ENCODE peak calls at places on chromosomes 4 and X, in ten cellular contexts. G is transverse colon, R is suprapubic skin, Y is breast epithelium, A is GM12878, W is sigmoid colon, I is HL-60, C is endothelial cell of umbilical vein, S is upper lobe of left lung, L is HCT116. Z is an unnamed sample.

GRCh38 chrX:153719701-153720100 is 4.5 kb downstream of the BCAP31 start:
- DNase-seq in G (no peak), R (no peak), Y (no peak), A (no peak), W (no peak), I (no peak), C (no peak), S (no peak), L (no peak), Z (no peak)

GRCh38 chrX:100615015-100615414 is 21.6 kb downstream of the TSPAN6 start:
- DNase-seq in G (peak), R (no peak), Y (no peak), A (peak), W (no peak), I (no peak), C (peak), S (no peak), L (peak), Z (no peak)

GRCh38 chrX:3598046-3598605 is 115.3 kb downstream of the PRKX start:
- DNase-seq in G (no peak), R (no peak), Y (no peak), A (no peak), W (no peak), I (no peak), C (no peak), S (no peak), L (no peak), Z (no peak)

GRCh38 chrX:8190341-8190830 is 19.3 kb upstream of the VCX2 start:
- DNase-seq in G (no peak), R (no peak), Y (no peak), A (no peak), W (no peak), I (no peak), C (no peak), S (no peak), L (no peak), Z (no peak)

GRCh38 chr4:147044241-147044640 is 98.6 kb upstream of the TTC29 start:
- DNase-seq in G (no peak), R (no peak), Y (no peak), A (no peak), W (no peak), I (no peak), C (no peak), S (no peak), L (no peak), Z (no peak)

GRCh38 chrX:34631826-34632225 is 25.3 kb downstream of the TMEM47 start:
- DNase-seq in G (no peak), R (no peak), Y (no peak), A (no peak), W (no peak), I (no peak), C (peak), S (no peak), L (no peak), Z (no peak)

GRCh38 chr4:80362578-80363181 is 27.1 kb downstream of the CFAP299 start:
- DNase-seq in G (peak), R (no peak), Y (no peak), A (no peak), W (no peak), I (no peak), C (peak), S (no peak), L (peak), Z (no peak)

GRCh38 chr4:128286474-128287158 is 997 bp downstream of the PGRMC2 start:
- DNase-seq in G (no peak), R (no peak), Y (no peak), A (no peak), W (no peak), I (peak), C (peak), S (no peak), L (peak), Z (no peak)

GRCh38 chr4:123477804-123478209 is 81.2 kb downstream of the SPRY1 start:
- DNase-seq in G (peak), R (no peak), Y (no peak), A (no peak), W (no peak), I (no peak), C (peak), S (no peak), L (no peak), Z (no peak)

DNA sequence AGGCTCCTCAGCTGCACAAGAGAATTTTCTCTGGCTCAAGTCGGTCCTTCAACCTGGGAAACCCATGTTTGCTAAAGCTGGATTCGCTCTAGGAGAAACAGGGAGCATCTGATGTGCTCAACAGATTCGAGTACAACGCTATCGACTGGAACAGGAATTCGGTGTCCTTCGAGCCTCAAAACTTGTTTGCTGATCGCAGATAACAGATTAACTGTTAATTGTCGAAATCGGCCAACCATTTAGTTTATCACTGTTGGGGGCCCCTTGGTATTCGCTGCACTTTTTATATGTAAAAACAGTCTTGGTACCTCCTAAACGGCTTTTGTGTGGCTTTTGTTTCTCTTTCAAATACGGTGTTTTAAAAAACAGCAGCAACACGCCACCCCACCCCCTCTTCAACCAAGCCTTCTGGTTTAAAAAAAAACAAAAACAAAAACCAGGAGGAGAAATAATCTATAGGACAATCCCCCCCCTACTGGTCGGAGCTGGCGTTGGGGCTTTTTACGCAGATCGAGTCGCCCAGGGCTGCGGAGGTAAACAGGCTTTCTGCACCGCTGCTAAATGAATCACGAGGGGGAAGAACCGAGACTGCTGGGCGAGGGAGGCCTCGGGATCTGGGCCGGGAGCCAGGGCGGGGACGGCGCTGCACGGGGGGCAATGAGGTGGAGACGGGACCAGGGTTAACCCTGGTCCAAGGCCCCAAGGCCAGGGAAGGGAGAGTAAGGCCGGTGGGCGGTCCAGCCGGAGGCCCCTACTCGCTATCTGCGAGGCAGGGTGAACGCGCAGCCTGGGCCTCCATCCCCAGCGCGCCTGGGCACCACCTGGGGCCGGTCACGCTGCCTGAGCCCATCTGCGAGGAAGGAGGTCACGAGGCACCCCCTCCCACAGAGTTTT is 71.7 kb upstream of the BCOR start:
- DNase-seq in G (peak), R (no peak), Y (no peak), A (no peak), W (peak), I (no peak), C (peak), S (peak), L (peak), Z (peak)
- H3K27ac ChIP-seq in G (peak), R (no peak), Y (peak), A (peak), W (peak), I (no peak), C (no peak), S (no peak), L (peak), Z (peak)

DNA sequence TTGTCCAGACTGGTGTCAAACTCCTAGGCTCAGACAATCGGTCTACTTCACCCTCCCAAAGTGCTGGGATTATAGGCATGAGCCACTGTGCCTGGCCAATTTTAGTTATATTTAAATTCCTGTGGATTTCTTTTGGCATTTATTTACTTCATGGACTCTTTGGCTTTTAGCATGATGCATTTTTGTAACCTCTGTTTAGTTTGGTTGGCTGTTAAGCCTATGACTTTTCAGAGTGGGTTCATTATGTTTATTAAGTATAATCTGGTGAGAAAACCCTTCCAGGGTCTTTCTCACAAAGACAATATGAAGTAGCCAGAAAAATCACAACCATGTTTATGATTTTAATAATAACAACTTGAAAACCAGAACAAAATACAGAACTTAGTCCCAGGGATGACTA is 49.4 kb downstream of the USP38 start:
- DNase-seq in G (no peak), R (no peak), Y (no peak), A (no peak), W (no peak), I (no peak), C (no peak), S (no peak), L (no peak), Z (no peak)
- TF ChIP-seq POLR2AphosphoS5 in G (no peak), R (no peak), Y (no peak), A (no peak), W (no peak), I (no peak), C (no peak), S (no peak), L (no peak), Z (no peak)

GRCh38 chrX:39935414-39936064 is 162.2 kb downstream of the BCOR start:
- DNase-seq in G (no peak), R (no peak), Y (no peak), A (no peak), W (no peak), I (no peak), C (no peak), S (peak), L (no peak), Z (no peak)

GRCh38 chrX:39939678-39940077 is 158.1 kb downstream of the BCOR start:
- DNase-seq in G (no peak), R (no peak), Y (no peak), A (no peak), W (no peak), I (no peak), C (no peak), S (no peak), L (no peak), Z (no peak)

GRCh38 chrX:39938466-39938865 is 159.3 kb downstream of the BCOR start:
- DNase-seq in G (no peak), R (no peak), Y (no peak), A (no peak), W (no peak), I (no peak), C (no peak), S (no peak), L (no peak), Z (no peak)

GRCh38 chrX:39941332-39941920 is 156.3 kb downstream of the BCOR start:
- DNase-seq in G (no peak), R (no peak), Y (no peak), A (no peak), W (no peak), I (no peak), C (no peak), S (no peak), L (no peak), Z (no peak)

GRCh38 chrX:39936886-39937770 is 160.6 kb downstream of the BCOR start:
- DNase-seq in G (no peak), R (no peak), Y (no peak), A (peak), W (no peak), I (no peak), C (no peak), S (peak), L (no peak), Z (no peak)
- H3K4me3 ChIP-seq in G (no peak), R (no peak), Y (no peak), A (no peak), W (no peak), I (no peak), C (no peak), S (no peak), L (no peak), Z (no peak)

GRCh38 chr4:4641661-4642180 is 99.9 kb upstream of the STX18 start:
- DNase-seq in G (no peak), R (no peak), Y (no peak), A (no peak), W (no peak), I (no peak), C (no peak), S (peak), L (no peak), Z (no peak)
- H3K27ac ChIP-seq in G (no peak), R (no peak), Y (no peak), A (no peak), W (no peak), I (no peak), C (no peak), S (no peak), L (no peak), Z (no peak)

DNA sequence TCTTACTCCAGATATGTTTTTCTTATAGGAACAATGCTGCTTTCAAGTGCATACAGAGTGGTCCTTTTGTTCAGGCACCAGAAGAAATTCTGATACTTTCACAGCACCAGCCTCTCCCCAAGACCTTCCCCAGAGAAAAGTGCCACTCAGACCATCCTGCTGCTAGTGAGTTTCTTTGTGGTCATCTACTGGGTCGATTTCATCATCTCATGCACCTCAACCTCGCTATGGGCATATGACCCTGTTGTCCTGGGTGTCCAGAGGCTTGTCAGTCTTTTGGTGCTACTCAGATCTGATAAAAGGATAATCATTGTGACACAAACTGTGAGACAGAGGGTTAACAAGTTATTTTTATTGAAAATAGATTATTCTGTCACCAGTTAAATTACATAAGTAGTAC is 39.5 kb downstream of the WDR13 start:
- DNase-seq in G (no peak), R (no peak), Y (no peak), A (no peak), W (peak), I (no peak), C (no peak), S (no peak), L (no peak), Z (no peak)
- TF ChIP-seq POLR2AphosphoS5 in G (no peak), R (no peak), Y (no peak), A (no peak), W (no peak), I (no peak), C (no peak), S (no peak), L (no peak), Z (no peak)

DNA sequence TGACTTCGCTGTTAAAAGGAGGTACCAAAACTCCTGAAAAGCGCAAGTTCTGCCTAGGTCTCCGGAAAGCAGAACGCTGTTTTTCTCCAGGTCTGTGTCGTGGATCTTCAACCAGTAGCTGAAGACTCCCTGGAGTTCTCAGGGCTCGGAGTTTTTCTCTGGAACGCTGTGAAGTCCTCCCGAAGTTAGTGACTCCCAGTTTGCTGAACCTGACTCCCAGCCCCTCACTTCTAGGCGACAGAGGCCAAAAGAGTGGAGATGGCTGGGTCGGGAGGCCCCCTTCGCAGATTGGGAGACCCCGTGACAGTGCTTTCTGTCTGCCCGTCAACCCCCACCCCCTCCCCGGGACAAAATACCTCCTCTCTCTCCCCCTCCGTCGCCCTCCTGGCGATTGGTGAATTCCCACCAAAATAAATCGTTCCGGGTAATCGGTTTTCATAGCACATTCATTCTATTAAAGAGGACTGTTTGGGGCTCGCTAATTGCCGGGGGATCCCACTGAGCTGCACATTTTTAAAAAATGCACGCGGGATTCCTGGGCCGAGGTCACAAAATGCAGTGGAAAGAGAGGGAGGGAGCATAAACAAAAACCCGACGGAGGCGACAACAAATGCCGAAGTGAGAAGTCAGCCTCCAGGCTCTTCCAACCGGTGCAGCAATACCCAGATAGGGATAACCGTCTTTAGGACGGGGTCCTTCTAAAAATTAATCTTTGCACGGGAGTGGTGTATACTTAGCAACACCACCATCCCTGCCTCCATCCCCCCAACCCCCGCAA is 4.0 kb upstream of the MSX1 start:
- DNase-seq in G (no peak), R (no peak), Y (peak), A (no peak), W (no peak), I (no peak), C (no peak), S (no peak), L (no peak), Z (no peak)
- H3K4me3 ChIP-seq in G (no peak), R (peak), Y (no peak), A (no peak), W (no peak), I (no peak), C (no peak), S (no peak), L (no peak), Z (no peak)